ENCODE peak calls at places on chromosomes 7 and 10, in six cellular contexts. G, T, Y, M, J and V are unnamed samples.

GRCh38 chr10:118139321-118139720 is 92.6 kb upstream of the RAB11FIP2 start:
- DNase-seq in G (no peak), T (no peak), Y (no peak), M (peak), J (no peak), V (peak)

GRCh38 chr7:74289018-74289659 is at the start of gene CLIP2:
- DNase-seq in G (peak), T (peak), Y (peak), M (peak), J (peak), V (no peak)

GRCh38 chr7:107119376-107120100 is 49.3 kb upstream of the HBP1 start:
- DNase-seq in G (no peak), T (no peak), Y (no peak), M (no peak), J (no peak), V (no peak)

GRCh38 chr10:86650151-86650550 is 4.2 kb upstream of the OPN4 start:
- DNase-seq in G (no peak), T (no peak), Y (no peak), M (no peak), J (no peak), V (no peak)

GRCh38 chr10:75717126-75717916 is 285.9 kb downstream of the LRMDA start:
- DNase-seq in G (no peak), T (no peak), Y (no peak), M (peak), J (no peak), V (no peak)

GRCh38 chr10:71447676-71448075 is 51.0 kb downstream of the CDH23 start:
- DNase-seq in G (no peak), T (no peak), Y (peak), M (no peak), J (no peak), V (no peak)

GRCh38 chr7:43516581-43517342 is 66.1 kb upstream of the STK17A start:
- DNase-seq in G (no peak), T (no peak), Y (peak), M (no peak), J (no peak), V (no peak)

GRCh38 chr7:13067036-13067435 is 379.6 kb downstream of the ARL4A start:
- DNase-seq in G (no peak), T (no peak), Y (no peak), M (no peak), J (no peak), V (no peak)

GRCh38 chr10:21715531-21716195 is 181.6 kb downstream of the MLLT10 start:
- DNase-seq in G (no peak), T (no peak), Y (no peak), M (peak), J (no peak), V (no peak)

GRCh38 chr7:39187130-39187529 is 209.4 kb downstream of the POU6F2 start:
- DNase-seq in G (no peak), T (no peak), Y (no peak), M (no peak), J (no peak), V (no peak)

GRCh38 chr7:93178213-93178612 is 30.0 kb upstream of the SAMD9L start:
- DNase-seq in G (no peak), T (no peak), Y (no peak), M (no peak), J (no peak), V (no peak)

GRCh38 chr10:62632071-62632809 is 172.3 kb upstream of the ADO start:
- DNase-seq in G (no peak), T (peak), Y (no peak), M (no peak), J (no peak), V (no peak)

GRCh38 chr7:77904252-77904651 is 105.7 kb downstream of the PHTF2 start:
- DNase-seq in G (no peak), T (no peak), Y (no peak), M (peak), J (no peak), V (no peak)

GRCh38 chr10:80090120-80090519 is 11.7 kb downstream of the TMEM254 start:
- DNase-seq in G (no peak), T (no peak), Y (no peak), M (no peak), J (no peak), V (no peak)

GRCh38 chr7:157663061-157663863 is 326.5 kb downstream of the DNAJB6 start:
- DNase-seq in G (peak), T (no peak), Y (no peak), M (no peak), J (no peak), V (no peak)

GRCh38 chr7:108613147-108613948 is 43.7 kb downstream of the DNAJB9 start:
- DNase-seq in G (no peak), T (peak), Y (peak), M (peak), J (no peak), V (no peak)

GRCh38 chr7:71770269-71770907 is 638.4 kb downstream of the GALNT17 start:
- DNase-seq in G (no peak), T (no peak), Y (no peak), M (no peak), J (no peak), V (no peak)

GRCh38 chr7:36391436-36392198 is 2.0 kb downstream of the ANLN start:
- DNase-seq in G (no peak), T (peak), Y (peak), M (no peak), J (no peak), V (no peak)

GRCh38 chr7:26426096-26426495 is 134.4 kb downstream of the SNX10 start:
- DNase-seq in G (no peak), T (no peak), Y (no peak), M (no peak), J (no peak), V (no peak)

GRCh38 chr10:81882011-81882410 is 7.0 kb downstream of the NRG3 start:
- DNase-seq in G (no peak), T (no peak), Y (no peak), M (no peak), J (no peak), V (no peak)